ENCODE peak calls at places on chromosome 19, in four cellular contexts. One of them, this sample, is unnamed.
A peak's percentile ranks its signal among the peaks of the same experiment; 100 is the strongest.

GRCh38 chr19:2340496-2341246 is 12.2 kb downstream of the SPPL2B start:
- DNase-seq in activated gamma-delta T cell treated with Interleukin-2 at 50 U/mL for 16 hours: no peak
- DNase-seq in Caco-2: no peak
- DNase-seq in esophagus muscularis mucosa: no peak
- DNase-seq in this sample: peak; percentile 64

GRCh38 chr19:35733180-35734125 is 8.8 kb downstream of the IGFLR1 start:
- DNase-seq in activated gamma-delta T cell treated with Interleukin-2 at 50 U/mL for 16 hours: no peak
- DNase-seq in esophagus muscularis mucosa: no peak
- DNase-seq in Caco-2: no peak
- DNase-seq in this sample: peak; percentile 75

GRCh38 chr19:16527971-16528521 is 14.2 kb downstream of the CHERP start:
- DNase-seq in activated gamma-delta T cell treated with Interleukin-2 at 50 U/mL for 16 hours: peak; percentile 38
- DNase-seq in esophagus muscularis mucosa: no peak
- DNase-seq in Caco-2: no peak
- DNase-seq in this sample: no peak

GRCh38 chr19:55095260-55096060 is 19.8 kb downstream of the EPS8L1 start:
- DNase-seq in Caco-2: no peak
- DNase-seq in activated gamma-delta T cell treated with Interleukin-2 at 50 U/mL for 16 hours: no peak
- DNase-seq in esophagus muscularis mucosa: no peak
- DNase-seq in this sample: no peak

GRCh38 chr19:2044709-2045500 is 6.1 kb downstream of the MKNK2 start:
- DNase-seq in activated gamma-delta T cell treated with Interleukin-2 at 50 U/mL for 16 hours: no peak
- DNase-seq in esophagus muscularis mucosa: no peak
- DNase-seq in Caco-2: no peak
- DNase-seq in this sample: peak; percentile 74

GRCh38 chr19:16477311-16477710 is 5.5 kb upstream of the EPS15L1 start:
- DNase-seq in activated gamma-delta T cell treated with Interleukin-2 at 50 U/mL for 16 hours: no peak
- DNase-seq in Caco-2: no peak
- DNase-seq in esophagus muscularis mucosa: no peak
- DNase-seq in this sample: no peak

GRCh38 chr19:22976248-22976647 is 26.7 kb downstream of the ZNF728 start:
- DNase-seq in esophagus muscularis mucosa: no peak
- DNase-seq in Caco-2: no peak
- DNase-seq in activated gamma-delta T cell treated with Interleukin-2 at 50 U/mL for 16 hours: no peak
- DNase-seq in this sample: no peak

GRCh38 chr19:7228935-7229541 is 65.2 kb downstream of the INSR start:
- DNase-seq in activated gamma-delta T cell treated with Interleukin-2 at 50 U/mL for 16 hours: no peak
- DNase-seq in esophagus muscularis mucosa: no peak
- DNase-seq in Caco-2: no peak
- DNase-seq in this sample: no peak

GRCh38 chr19:33486407-33486806 is 35.2 kb downstream of the PEPD start:
- DNase-seq in esophagus muscularis mucosa: no peak
- DNase-seq in activated gamma-delta T cell treated with Interleukin-2 at 50 U/mL for 16 hours: no peak
- DNase-seq in Caco-2: peak; percentile 17
- DNase-seq in this sample: no peak

GRCh38 chr19:43784251-43784980 is 3.6 kb upstream of the KCNN4 start:
- DNase-seq in Caco-2: peak; percentile 82
- DNase-seq in esophagus muscularis mucosa: no peak
- DNase-seq in activated gamma-delta T cell treated with Interleukin-2 at 50 U/mL for 16 hours: peak; percentile 52
- DNase-seq in this sample: no peak

GRCh38 chr19:29823581-29824330 is 12.0 kb downstream of the CCNE1 start:
- DNase-seq in esophagus muscularis mucosa: no peak
- DNase-seq in activated gamma-delta T cell treated with Interleukin-2 at 50 U/mL for 16 hours: no peak
- DNase-seq in Caco-2: no peak
- DNase-seq in this sample: peak; percentile 41

GRCh38 chr19:34482380-34483250 is 1.1 kb downstream of the WTIP start:
- DNase-seq in activated gamma-delta T cell treated with Interleukin-2 at 50 U/mL for 16 hours: no peak
- DNase-seq in esophagus muscularis mucosa: no peak
- DNase-seq in Caco-2: no peak
- DNase-seq in this sample: peak; percentile 83

GRCh38 chr19:46766569-46767317 is 20.5 kb upstream of the STRN4 start:
- DNase-seq in Caco-2: peak; percentile 72
- DNase-seq in esophagus muscularis mucosa: no peak
- DNase-seq in activated gamma-delta T cell treated with Interleukin-2 at 50 U/mL for 16 hours: peak; percentile 56
- DNase-seq in this sample: no peak

GRCh38 chr19:6677924-6678689 is 8.1 kb upstream of the TNFSF14 start:
- DNase-seq in activated gamma-delta T cell treated with Interleukin-2 at 50 U/mL for 16 hours: peak; percentile 46
- DNase-seq in esophagus muscularis mucosa: no peak
- DNase-seq in Caco-2: no peak
- DNase-seq in this sample: peak; percentile 70

GRCh38 chr19:12156254-12157058 is at the start of gene ZNF625:
- DNase-seq in esophagus muscularis mucosa: peak; percentile 97
- DNase-seq in activated gamma-delta T cell treated with Interleukin-2 at 50 U/mL for 16 hours: peak; percentile 22
- DNase-seq in Caco-2: no peak
- DNase-seq in this sample: peak; percentile 96

GRCh38 chr19:58519087-58519354 is 589 bp downstream of the ZBTB45 start:
- DNase-seq in activated gamma-delta T cell treated with Interleukin-2 at 50 U/mL for 16 hours: peak; percentile 44
- DNase-seq in esophagus muscularis mucosa: no peak
- DNase-seq in Caco-2: peak; percentile 84
- DNase-seq in this sample: peak; percentile 84

GRCh38 chr19:38277549-38277948 is 13.2 kb downstream of the SPINT2 start:
- DNase-seq in Caco-2: no peak
- DNase-seq in activated gamma-delta T cell treated with Interleukin-2 at 50 U/mL for 16 hours: no peak
- DNase-seq in esophagus muscularis mucosa: no peak
- DNase-seq in this sample: no peak

GRCh38 chr19:44747739-44748425 is 626 bp upstream of the BCL3 start:
- DNase-seq in activated gamma-delta T cell treated with Interleukin-2 at 50 U/mL for 16 hours: peak; percentile 25
- DNase-seq in Caco-2: peak; percentile 70
- DNase-seq in esophagus muscularis mucosa: no peak
- DNase-seq in this sample: peak; percentile 93

GRCh38 chr19:4861147-4861546 is 6.3 kb downstream of the PLIN3 start:
- DNase-seq in Caco-2: peak; percentile 92
- DNase-seq in esophagus muscularis mucosa: no peak
- DNase-seq in activated gamma-delta T cell treated with Interleukin-2 at 50 U/mL for 16 hours: no peak
- DNase-seq in this sample: peak; percentile 86

GRCh38 chr19:2546128-2547032 is 70.5 kb downstream of the GADD45B start:
- DNase-seq in Caco-2: no peak
- DNase-seq in esophagus muscularis mucosa: peak; percentile 96
- DNase-seq in activated gamma-delta T cell treated with Interleukin-2 at 50 U/mL for 16 hours: no peak
- DNase-seq in this sample: peak; percentile 98

GRCh38 chr19:43527860-43528622 is 1.0 kb upstream of the ETHE1 start:
- DNase-seq in activated gamma-delta T cell treated with Interleukin-2 at 50 U/mL for 16 hours: no peak
- DNase-seq in esophagus muscularis mucosa: no peak
- DNase-seq in Caco-2: no peak
- DNase-seq in this sample: peak; percentile 83

GRCh38 chr19:2250765-2251576 is 1.8 kb downstream of the AMH start:
- DNase-seq in activated gamma-delta T cell treated with Interleukin-2 at 50 U/mL for 16 hours: no peak
- DNase-seq in esophagus muscularis mucosa: no peak
- DNase-seq in Caco-2: no peak
- DNase-seq in this sample: peak; percentile 69

GRCh38 chr19:50059045-50059444 is 33.2 kb downstream of the ZNF473 start:
- DNase-seq in Caco-2: no peak
- DNase-seq in esophagus muscularis mucosa: no peak
- DNase-seq in activated gamma-delta T cell treated with Interleukin-2 at 50 U/mL for 16 hours: no peak
- DNase-seq in this sample: no peak

GRCh38 chr19:2575734-2576481 is 100.0 kb downstream of the GADD45B start:
- DNase-seq in Caco-2: no peak
- DNase-seq in activated gamma-delta T cell treated with Interleukin-2 at 50 U/mL for 16 hours: no peak
- DNase-seq in esophagus muscularis mucosa: peak; percentile 95
- DNase-seq in this sample: peak; percentile 94

GRCh38 chr19:38155453-38155852 is 68.6 kb downstream of the DPF1 start:
- DNase-seq in Caco-2: no peak
- DNase-seq in esophagus muscularis mucosa: no peak
- DNase-seq in activated gamma-delta T cell treated with Interleukin-2 at 50 U/mL for 16 hours: no peak
- DNase-seq in this sample: no peak

GRCh38 chr19:1408300-1409203 is 1.2 kb downstream of the DAZAP1 start:
- DNase-seq in Caco-2: no peak
- DNase-seq in esophagus muscularis mucosa: no peak
- DNase-seq in activated gamma-delta T cell treated with Interleukin-2 at 50 U/mL for 16 hours: peak; percentile 54
- DNase-seq in this sample: peak; percentile 91

GRCh38 chr19:49151339-49152217 is 3.6 kb downstream of the HRC start:
- DNase-seq in Caco-2: peak; percentile 99
- DNase-seq in activated gamma-delta T cell treated with Interleukin-2 at 50 U/mL for 16 hours: no peak
- DNase-seq in esophagus muscularis mucosa: no peak
- DNase-seq in this sample: peak; percentile 92

GRCh38 chr19:19083413-19084178 is 19.8 kb downstream of the SLC25A42 start:
- DNase-seq in esophagus muscularis mucosa: no peak
- DNase-seq in activated gamma-delta T cell treated with Interleukin-2 at 50 U/mL for 16 hours: no peak
- DNase-seq in Caco-2: no peak
- DNase-seq in this sample: no peak

GRCh38 chr19:40567040-40567749 is 9.5 kb upstream of the SHKBP1 start:
- DNase-seq in Caco-2: no peak
- DNase-seq in esophagus muscularis mucosa: no peak
- DNase-seq in activated gamma-delta T cell treated with Interleukin-2 at 50 U/mL for 16 hours: no peak
- DNase-seq in this sample: peak; percentile 57

GRCh38 chr19:377801-378581 is 31.0 kb downstream of the C2CD4C start:
- DNase-seq in Caco-2: no peak
- DNase-seq in activated gamma-delta T cell treated with Interleukin-2 at 50 U/mL for 16 hours: no peak
- DNase-seq in esophagus muscularis mucosa: no peak
- DNase-seq in this sample: no peak

GRCh38 chr19:38264486-38265212 is at the start of gene SPINT2:
- DNase-seq in activated gamma-delta T cell treated with Interleukin-2 at 50 U/mL for 16 hours: peak; percentile 32
- DNase-seq in esophagus muscularis mucosa: no peak
- DNase-seq in Caco-2: no peak
- DNase-seq in this sample: no peak

GRCh38 chr19:32123355-32123940 is 222.0 kb upstream of the ZNF507 start:
- DNase-seq in esophagus muscularis mucosa: peak; percentile 87
- DNase-seq in activated gamma-delta T cell treated with Interleukin-2 at 50 U/mL for 16 hours: no peak
- DNase-seq in Caco-2: no peak
- DNase-seq in this sample: no peak

GRCh38 chr19:4557186-4557970 is 2.1 kb downstream of the SEMA6B start:
- DNase-seq in esophagus muscularis mucosa: no peak
- DNase-seq in Caco-2: peak; percentile 72
- DNase-seq in activated gamma-delta T cell treated with Interleukin-2 at 50 U/mL for 16 hours: no peak
- DNase-seq in this sample: no peak

GRCh38 chr19:48461651-48461981 is 6.2 kb downstream of the KCNJ14 start:
- DNase-seq in Caco-2: no peak
- DNase-seq in activated gamma-delta T cell treated with Interleukin-2 at 50 U/mL for 16 hours: no peak
- DNase-seq in esophagus muscularis mucosa: no peak
- DNase-seq in this sample: peak; percentile 68

GRCh38 chr19:11092181-11092538 is 2.9 kb downstream of the LDLR start:
- DNase-seq in activated gamma-delta T cell treated with Interleukin-2 at 50 U/mL for 16 hours: no peak
- DNase-seq in esophagus muscularis mucosa: no peak
- DNase-seq in Caco-2: no peak
- DNase-seq in this sample: no peak

This sample was measured in kidney.